ENCODE peak calls at places on chromosome 16, in five cellular contexts. U is M059J, F is T-helper 22 cell, H is IMR-90, D is dermis blood vessel endothelial cell. E is an unnamed sample.

GRCh38 chr16:12120331-12120981 is 143.9 kb downstream of the SNX29 start:
- DNase-seq in U (no peak), F (no peak), H (peak; percentile 84), D (peak; percentile 43), E (no peak)

GRCh38 chr16:53566568-53566967 is 63.6 kb upstream of the AKTIP start:
- DNase-seq in U (no peak), F (no peak), H (no peak), D (no peak), E (no peak)

GRCh38 chr16:87524407-87524806 is 31.6 kb upstream of the ZCCHC14 start:
- DNase-seq in U (no peak), F (no peak), H (no peak), D (no peak), E (no peak)

GRCh38 chr16:82991941-82992675 is 365.3 kb downstream of the CDH13 start:
- DNase-seq in U (no peak), F (no peak), H (no peak), D (no peak), E (no peak)

GRCh38 chr16:68200120-68200783 is 35.7 kb downstream of the ESRP2 start:
- DNase-seq in U (peak; percentile 16), F (no peak), H (peak; percentile 71), D (peak; percentile 41), E (peak; percentile 65)

GRCh38 chr16:55323637-55324490 is at the start of gene IRX6:
- DNase-seq in U (peak; percentile 6), F (no peak), H (no peak), D (no peak), E (no peak)

GRCh38 chr16:3112058-3112880 is at the start of gene ZNF205:
- DNase-seq in U (peak; percentile 78), F (no peak), H (peak; percentile 70), D (peak; percentile 80), E (peak; percentile 61)

GRCh38 chr16:85204242-85205010 is 92.2 kb upstream of the CIBAR2 start:
- DNase-seq in U (no peak), F (no peak), H (peak; percentile 93), D (peak; percentile 60), E (peak; percentile 76)

GRCh38 chr16:75860654-75861053 is 134.4 kb upstream of the CPHXL start:
- DNase-seq in U (no peak), F (no peak), H (no peak), D (no peak), E (no peak)

GRCh38 chr16:30186782-30187555 is 3.6 kb downstream of the CORO1A start:
- DNase-seq in U (no peak), F (peak; percentile 71), H (no peak), D (peak; percentile 75), E (peak; percentile 52)

GRCh38 chr16:2147378-2147777 is 1.0 kb upstream of the RAB26 start:
- DNase-seq in U (no peak), F (no peak), H (no peak), D (no peak), E (no peak)

GRCh38 chr16:84810518-84811273 is 9.1 kb upstream of the CRISPLD2 start:
- DNase-seq in U (peak; percentile 96), F (no peak), H (peak; percentile 63), D (no peak), E (no peak)

GRCh38 chr16:86205521-86206245 is 304.6 kb upstream of the FOXF1 start:
- DNase-seq in U (no peak), F (no peak), H (no peak), D (no peak), E (no peak)

GRCh38 chr16:26665166-26665939 is 401.4 kb upstream of the C16orf82 start:
- DNase-seq in U (no peak), F (no peak), H (no peak), D (no peak), E (no peak)

GRCh38 chr16:46759309-46759708 is 11.2 kb upstream of the MYLK3 start:
- DNase-seq in U (no peak), F (no peak), H (no peak), D (no peak), E (no peak)

GRCh38 chr16:13307861-13308260 is 406.5 kb downstream of the SHISA9 start:
- DNase-seq in U (peak; percentile 36), F (no peak), H (no peak), D (no peak), E (no peak)

GRCh38 chr16:7456221-7456620 is 123.6 kb downstream of the RBFOX1 start:
- DNase-seq in U (no peak), F (no peak), H (no peak), D (no peak), E (no peak)

GRCh38 chr16:22694887-22695382 is 119.0 kb upstream of the HS3ST2 start:
- DNase-seq in U (peak; percentile 61), F (no peak), H (peak; percentile 90), D (no peak), E (no peak)

GRCh38 chr16:4537376-4538066 is 1.1 kb downstream of the CDIP1 start:
- DNase-seq in U (peak; percentile 16), F (no peak), H (no peak), D (peak; percentile 33), E (no peak)

GRCh38 chr16:30805056-30805369 is 18.0 kb upstream of the ZNF629 start:
- DNase-seq in U (no peak), F (no peak), H (no peak), D (no peak), E (no peak)

GRCh38 chr16:67860589-67861398 is 12.1 kb upstream of the EDC4 start:
- DNase-seq in U (peak; percentile 66), F (no peak), H (peak; percentile 64), D (no peak), E (no peak)

GRCh38 chr16:70428178-70428998 is 10.5 kb downstream of the ST3GAL2 start:
- DNase-seq in U (peak; percentile 99), F (no peak), H (peak; percentile 97), D (peak; percentile 97), E (peak; percentile 96)

GRCh38 chr16:58024673-58025350 is 742 bp upstream of the MMP15 start:
- DNase-seq in U (no peak), F (no peak), H (no peak), D (peak; percentile 39), E (no peak)

GRCh38 chr16:642189-643049 is 791 bp downstream of the MCRIP2 start:
- DNase-seq in U (no peak), F (no peak), H (no peak), D (peak; percentile 26), E (no peak)

GRCh38 chr16:70483426-70483825 is 29.0 kb downstream of the FCSK start:
- DNase-seq in U (no peak), F (no peak), H (no peak), D (no peak), E (no peak)

GRCh38 chr16:3171181-3171854 is 16.7 kb upstream of the OR1F1 start:
- DNase-seq in U (peak; percentile 33), F (peak; percentile 47), H (no peak), D (no peak), E (no peak)

GRCh38 chr16:68737730-68738590 is 868 bp downstream of the CDH1 start:
- DNase-seq in U (no peak), F (no peak), H (no peak), D (no peak), E (no peak)

GRCh38 chr16:12245088-12245922 is 268.8 kb downstream of the SNX29 start:
- DNase-seq in U (no peak), F (no peak), H (no peak), D (no peak), E (no peak)

GRCh38 chr16:52929478-52929877 is 123.2 kb downstream of the CHD9NB start:
- DNase-seq in U (no peak), F (no peak), H (no peak), D (no peak), E (no peak)

GRCh38 chr16:9258423-9259051 is 167.1 kb downstream of the HAPSTR1 start:
- DNase-seq in U (peak; percentile 17), F (no peak), H (peak; percentile 1), D (peak; percentile 29), E (peak; percentile 3)

GRCh38 chr16:30053376-30054015 is 12.1 kb upstream of the ALDOA start:
- DNase-seq in U (peak; percentile 90), F (no peak), H (peak; percentile 57), D (peak; percentile 71), E (peak; percentile 59)

GRCh38 chr16:28495098-28495793 is 803 bp downstream of the APOBR start:
- DNase-seq in U (no peak), F (no peak), H (no peak), D (no peak), E (no peak)

GRCh38 chr16:89246903-89247733 is 29.6 kb downstream of the ZNF778 start:
- DNase-seq in U (peak; percentile 64), F (peak; percentile 88), H (peak; percentile 79), D (peak; percentile 86), E (peak; percentile 62)

GRCh38 chr16:88527937-88528743 is 42.1 kb upstream of the ZC3H18 start:
- DNase-seq in U (no peak), F (no peak), H (no peak), D (no peak), E (no peak)

GRCh38 chr16:6549415-6549814 is 783.2 kb upstream of the RBFOX1 start:
- DNase-seq in U (no peak), F (no peak), H (no peak), D (no peak), E (no peak)

GRCh38 chr16:9463461-9463860 is 372.0 kb downstream of the HAPSTR1 start:
- DNase-seq in U (no peak), F (no peak), H (no peak), D (no peak), E (no peak)

GRCh38 chr16:82694239-82694874 is 67.6 kb downstream of the CDH13 start:
- DNase-seq in U (peak; percentile 85), F (no peak), H (peak; percentile 85), D (no peak), E (no peak)

GRCh38 chr16:46961373-46962353 is 11.8 kb downstream of the DNAJA2 start:
- DNase-seq in U (no peak), F (no peak), H (peak; percentile 43), D (no peak), E (no peak)